ENCODE peak calls at places on chromosomes 4 and X, in four cellular contexts. J is NCI-H1105 treated with DMSO at 0.1 percent for 48 hours, A is kidney glomerular epithelial cell, S is ACHN. Z is an unnamed sample.

GRCh38 chr4:55884093-55884850 is 30.8 kb downstream of the EXOC1 start:
- DNase-seq in J (no peak), S (no peak), A (no peak), Z (no peak)

GRCh38 chr4:30721353-30722091 is 1.4 kb downstream of the PCDH7 start:
- DNase-seq in A (no peak), S (no peak), J (peak; percentile 31), Z (peak; percentile 47)

GRCh38 chr4:73698217-73698616 is 42.2 kb upstream of the CXCL8 start:
- DNase-seq in J (no peak), A (peak; percentile 86), S (peak; percentile 48), Z (no peak)

GRCh38 chr4:156924774-156925173 is 46.8 kb downstream of the PDGFC start:
- DNase-seq in A (no peak), J (no peak), S (no peak), Z (no peak)

GRCh38 chrX:123830309-123830708 is 29.5 kb upstream of the XIAP start:
- DNase-seq in J (no peak), A (peak; percentile 75), S (peak; percentile 90), Z (no peak)

GRCh38 chr4:113901994-113902787 is 77.3 kb downstream of the ARSJ start:
- DNase-seq in S (no peak), A (no peak), J (no peak), Z (peak; percentile 73)

GRCh38 chrX:147838465-147839131 is 73.1 kb upstream of the FMR1 start:
- DNase-seq in A (no peak), J (peak; percentile 78), S (no peak), Z (no peak)

GRCh38 chrX:74119016-74119910 is 184.7 kb upstream of the ZCCHC13 start:
- DNase-seq in J (no peak), A (peak; percentile 14), S (no peak), Z (no peak)

GRCh38 chr4:145315828-145316227 is 135.4 kb upstream of the OTUD4 start:
- DNase-seq in S (no peak), J (no peak), A (no peak), Z (no peak)

GRCh38 chrX:18714910-18715309 is 7.5 kb downstream of the PPEF1 start:
- DNase-seq in J (no peak), S (no peak), A (no peak), Z (no peak)

GRCh38 chrX:96909291-96909690 is 25.6 kb downstream of the RPA4 start:
- DNase-seq in S (no peak), J (no peak), A (no peak), Z (no peak)

GRCh38 chr4:66575024-66575696 is 904.9 kb upstream of the EPHA5 start:
- DNase-seq in S (peak; percentile 97), J (no peak), A (no peak), Z (no peak)

GRCh38 chrX:121802881-121803412 is 755.5 kb downstream of the GLUD2 start:
- DNase-seq in S (no peak), A (no peak), J (peak; percentile 15), Z (no peak)

Z was measured in COR-L47.